ENCODE peak calls at places on chromosomes 7 and 10, in six cellular contexts. One of them, this sample, is unnamed.

GRCh38 chr7:100908512-100908911 is 12.8 kb upstream of the ACHE start:
- DNase-seq in astrocyte: no peak
- DNase-seq in activated CD4-positive, alpha-beta memory T cell treated with anti-CD3 and anti-CD28 coated beads, Interleukin-2, amount 10 ng/mL, durations not matched to agents 7 days and 5 days: no peak
- DNase-seq in AG08395: no peak
- DNase-seq in AG09309: no peak
- DNase-seq in gastrocnemius medialis: no peak
- DNase-seq in this sample: no peak

GRCh38 chr7:131431289-131431688 is 103.6 kb downstream of the MKLN1 start:
- DNase-seq in AG09309: peak
- DNase-seq in astrocyte: peak
- DNase-seq in activated CD4-positive, alpha-beta memory T cell treated with anti-CD3 and anti-CD28 coated beads, Interleukin-2, amount 10 ng/mL, durations not matched to agents 7 days and 5 days: no peak
- DNase-seq in gastrocnemius medialis: peak
- DNase-seq in AG08395: peak
- DNase-seq in this sample: peak

GRCh38 chr10:131555406-131555805 is 243.9 kb upstream of the TCERG1L start:
- DNase-seq in astrocyte: no peak
- DNase-seq in AG08395: no peak
- DNase-seq in activated CD4-positive, alpha-beta memory T cell treated with anti-CD3 and anti-CD28 coated beads, Interleukin-2, amount 10 ng/mL, durations not matched to agents 7 days and 5 days: no peak
- DNase-seq in gastrocnemius medialis: no peak
- DNase-seq in AG09309: no peak
- DNase-seq in this sample: no peak

GRCh38 chr10:43204943-43205671 is 61.8 kb downstream of the RASGEF1A start:
- DNase-seq in astrocyte: peak
- DNase-seq in AG09309: no peak
- DNase-seq in AG08395: peak
- DNase-seq in activated CD4-positive, alpha-beta memory T cell treated with anti-CD3 and anti-CD28 coated beads, Interleukin-2, amount 10 ng/mL, durations not matched to agents 7 days and 5 days: peak
- DNase-seq in gastrocnemius medialis: peak
- DNase-seq in this sample: peak

GRCh38 chr10:61882621-61883375 is 18.7 kb upstream of the ARID5B start:
- DNase-seq in AG08395: no peak
- DNase-seq in AG09309: no peak
- DNase-seq in activated CD4-positive, alpha-beta memory T cell treated with anti-CD3 and anti-CD28 coated beads, Interleukin-2, amount 10 ng/mL, durations not matched to agents 7 days and 5 days: no peak
- DNase-seq in astrocyte: peak
- DNase-seq in gastrocnemius medialis: no peak
- DNase-seq in this sample: no peak

GRCh38 chr10:59839576-59839975 is 66.8 kb downstream of the CCDC6 start:
- DNase-seq in astrocyte: peak
- DNase-seq in activated CD4-positive, alpha-beta memory T cell treated with anti-CD3 and anti-CD28 coated beads, Interleukin-2, amount 10 ng/mL, durations not matched to agents 7 days and 5 days: no peak
- DNase-seq in AG08395: peak
- DNase-seq in gastrocnemius medialis: no peak
- DNase-seq in AG09309: peak
- DNase-seq in this sample: no peak

GRCh38 chr10:126640391-126640790 is 30.1 kb downstream of the C10orf90 start:
- DNase-seq in gastrocnemius medialis: peak
- DNase-seq in AG08395: peak
- DNase-seq in astrocyte: no peak
- DNase-seq in AG09309: no peak
- DNase-seq in activated CD4-positive, alpha-beta memory T cell treated with anti-CD3 and anti-CD28 coated beads, Interleukin-2, amount 10 ng/mL, durations not matched to agents 7 days and 5 days: no peak
- DNase-seq in this sample: no peak

GRCh38 chr7:111499027-111499426 is 63.3 kb downstream of the IMMP2L start:
- DNase-seq in gastrocnemius medialis: no peak
- DNase-seq in AG08395: no peak
- DNase-seq in AG09309: no peak
- DNase-seq in astrocyte: peak
- DNase-seq in activated CD4-positive, alpha-beta memory T cell treated with anti-CD3 and anti-CD28 coated beads, Interleukin-2, amount 10 ng/mL, durations not matched to agents 7 days and 5 days: no peak
- DNase-seq in this sample: no peak

GRCh38 chr10:69644658-69645295 is 14.7 kb downstream of the FAM241B start:
- DNase-seq in AG09309: no peak
- DNase-seq in AG08395: peak
- DNase-seq in gastrocnemius medialis: peak
- DNase-seq in astrocyte: peak
- DNase-seq in activated CD4-positive, alpha-beta memory T cell treated with anti-CD3 and anti-CD28 coated beads, Interleukin-2, amount 10 ng/mL, durations not matched to agents 7 days and 5 days: peak
- DNase-seq in this sample: peak

GRCh38 chr10:114684822-114685209 is 26.7 kb upstream of the ABLIM1 start:
- DNase-seq in astrocyte: peak
- DNase-seq in AG09309: no peak
- DNase-seq in gastrocnemius medialis: no peak
- DNase-seq in activated CD4-positive, alpha-beta memory T cell treated with anti-CD3 and anti-CD28 coated beads, Interleukin-2, amount 10 ng/mL, durations not matched to agents 7 days and 5 days: no peak
- DNase-seq in AG08395: peak
- DNase-seq in this sample: peak

GRCh38 chr10:32713560-32713959 is 244.5 kb downstream of the ITGB1 start:
- DNase-seq in activated CD4-positive, alpha-beta memory T cell treated with anti-CD3 and anti-CD28 coated beads, Interleukin-2, amount 10 ng/mL, durations not matched to agents 7 days and 5 days: no peak
- DNase-seq in AG09309: no peak
- DNase-seq in astrocyte: no peak
- DNase-seq in gastrocnemius medialis: no peak
- DNase-seq in AG08395: no peak
- DNase-seq in this sample: no peak

GRCh38 chr10:97640868-97641811 is 669 bp downstream of the PI4K2A start:
- DNase-seq in AG09309: no peak
- DNase-seq in activated CD4-positive, alpha-beta memory T cell treated with anti-CD3 and anti-CD28 coated beads, Interleukin-2, amount 10 ng/mL, durations not matched to agents 7 days and 5 days: peak
- DNase-seq in astrocyte: peak
- DNase-seq in gastrocnemius medialis: no peak
- DNase-seq in AG08395: peak
- DNase-seq in this sample: peak

GRCh38 chr10:9302142-9302746 is 1247.8 kb downstream of the GATA3 start:
- DNase-seq in gastrocnemius medialis: no peak
- DNase-seq in AG08395: peak
- DNase-seq in activated CD4-positive, alpha-beta memory T cell treated with anti-CD3 and anti-CD28 coated beads, Interleukin-2, amount 10 ng/mL, durations not matched to agents 7 days and 5 days: no peak
- DNase-seq in astrocyte: peak
- DNase-seq in AG09309: peak
- DNase-seq in this sample: peak

GRCh38 chr7:39430441-39430840 is 135.8 kb upstream of the YAE1 start:
- DNase-seq in AG08395: no peak
- DNase-seq in activated CD4-positive, alpha-beta memory T cell treated with anti-CD3 and anti-CD28 coated beads, Interleukin-2, amount 10 ng/mL, durations not matched to agents 7 days and 5 days: no peak
- DNase-seq in AG09309: no peak
- DNase-seq in gastrocnemius medialis: no peak
- DNase-seq in astrocyte: no peak
- DNase-seq in this sample: no peak

GRCh38 chr7:143199040-143199439 is 15.8 kb downstream of the TAS2R39 start:
- DNase-seq in astrocyte: no peak
- DNase-seq in activated CD4-positive, alpha-beta memory T cell treated with anti-CD3 and anti-CD28 coated beads, Interleukin-2, amount 10 ng/mL, durations not matched to agents 7 days and 5 days: no peak
- DNase-seq in gastrocnemius medialis: no peak
- DNase-seq in AG09309: no peak
- DNase-seq in AG08395: no peak
- DNase-seq in this sample: no peak

GRCh38 chr7:11331128-11332102 is 357.7 kb downstream of the PHF14 start:
- DNase-seq in AG08395: no peak
- DNase-seq in gastrocnemius medialis: no peak
- DNase-seq in AG09309: no peak
- DNase-seq in astrocyte: no peak
- DNase-seq in activated CD4-positive, alpha-beta memory T cell treated with anti-CD3 and anti-CD28 coated beads, Interleukin-2, amount 10 ng/mL, durations not matched to agents 7 days and 5 days: no peak
- DNase-seq in this sample: no peak

GRCh38 chr10:68604441-68604840 is 44.3 kb downstream of the TET1 start:
- DNase-seq in AG08395: no peak
- DNase-seq in astrocyte: peak
- DNase-seq in activated CD4-positive, alpha-beta memory T cell treated with anti-CD3 and anti-CD28 coated beads, Interleukin-2, amount 10 ng/mL, durations not matched to agents 7 days and 5 days: no peak
- DNase-seq in AG09309: no peak
- DNase-seq in gastrocnemius medialis: no peak
- DNase-seq in this sample: no peak

GRCh38 chr7:79459381-79459780 is 5.9 kb upstream of the MAGI2 start:
- DNase-seq in activated CD4-positive, alpha-beta memory T cell treated with anti-CD3 and anti-CD28 coated beads, Interleukin-2, amount 10 ng/mL, durations not matched to agents 7 days and 5 days: no peak
- DNase-seq in AG09309: peak
- DNase-seq in astrocyte: no peak
- DNase-seq in gastrocnemius medialis: no peak
- DNase-seq in AG08395: peak
- DNase-seq in this sample: no peak

GRCh38 chr10:95308389-95309302 is 17.8 kb upstream of the PDLIM1 start:
- DNase-seq in astrocyte: peak
- DNase-seq in AG08395: peak
- DNase-seq in AG09309: peak
- DNase-seq in activated CD4-positive, alpha-beta memory T cell treated with anti-CD3 and anti-CD28 coated beads, Interleukin-2, amount 10 ng/mL, durations not matched to agents 7 days and 5 days: no peak
- DNase-seq in gastrocnemius medialis: peak
- DNase-seq in this sample: no peak

GRCh38 chr7:108535744-108536143 is 9.8 kb upstream of the PNPLA8 start:
- DNase-seq in astrocyte: no peak
- DNase-seq in AG08395: no peak
- DNase-seq in gastrocnemius medialis: no peak
- DNase-seq in activated CD4-positive, alpha-beta memory T cell treated with anti-CD3 and anti-CD28 coated beads, Interleukin-2, amount 10 ng/mL, durations not matched to agents 7 days and 5 days: no peak
- DNase-seq in AG09309: no peak
- DNase-seq in this sample: no peak

GRCh38 chr10:91891285-91892001 is 17.8 kb downstream of the FGFBP3 start:
- DNase-seq in AG09309: no peak
- DNase-seq in astrocyte: peak
- DNase-seq in AG08395: peak
- DNase-seq in gastrocnemius medialis: no peak
- DNase-seq in activated CD4-positive, alpha-beta memory T cell treated with anti-CD3 and anti-CD28 coated beads, Interleukin-2, amount 10 ng/mL, durations not matched to agents 7 days and 5 days: no peak
- DNase-seq in this sample: no peak

GRCh38 chr10:127410030-127410429 is 139.1 kb upstream of the NPS start:
- DNase-seq in gastrocnemius medialis: no peak
- DNase-seq in AG08395: no peak
- DNase-seq in astrocyte: no peak
- DNase-seq in AG09309: no peak
- DNase-seq in activated CD4-positive, alpha-beta memory T cell treated with anti-CD3 and anti-CD28 coated beads, Interleukin-2, amount 10 ng/mL, durations not matched to agents 7 days and 5 days: no peak
- DNase-seq in this sample: no peak

GRCh38 chr10:6843477-6843876 is 263.4 kb upstream of the PRKCQ start:
- DNase-seq in astrocyte: no peak
- DNase-seq in activated CD4-positive, alpha-beta memory T cell treated with anti-CD3 and anti-CD28 coated beads, Interleukin-2, amount 10 ng/mL, durations not matched to agents 7 days and 5 days: peak
- DNase-seq in AG08395: no peak
- DNase-seq in AG09309: no peak
- DNase-seq in gastrocnemius medialis: no peak
- DNase-seq in this sample: no peak

GRCh38 chr10:130255777-130256176 is 119.6 kb downstream of the GLRX3 start:
- DNase-seq in AG09309: no peak
- DNase-seq in astrocyte: no peak
- DNase-seq in gastrocnemius medialis: no peak
- DNase-seq in AG08395: no peak
- DNase-seq in activated CD4-positive, alpha-beta memory T cell treated with anti-CD3 and anti-CD28 coated beads, Interleukin-2, amount 10 ng/mL, durations not matched to agents 7 days and 5 days: no peak
- DNase-seq in this sample: no peak

GRCh38 chr7:19610194-19610943 is 98.5 kb downstream of the POLR1F start:
- DNase-seq in gastrocnemius medialis: no peak
- DNase-seq in AG08395: no peak
- DNase-seq in activated CD4-positive, alpha-beta memory T cell treated with anti-CD3 and anti-CD28 coated beads, Interleukin-2, amount 10 ng/mL, durations not matched to agents 7 days and 5 days: no peak
- DNase-seq in AG09309: no peak
- DNase-seq in astrocyte: no peak
- DNase-seq in this sample: no peak

GRCh38 chr10:95275726-95276366 is 15.0 kb downstream of the PDLIM1 start:
- DNase-seq in AG09309: no peak
- DNase-seq in gastrocnemius medialis: no peak
- DNase-seq in activated CD4-positive, alpha-beta memory T cell treated with anti-CD3 and anti-CD28 coated beads, Interleukin-2, amount 10 ng/mL, durations not matched to agents 7 days and 5 days: no peak
- DNase-seq in astrocyte: peak
- DNase-seq in AG08395: no peak
- DNase-seq in this sample: no peak

GRCh38 chr7:27169658-27170493 is 4.2 kb downstream of the HOXA10 start:
- DNase-seq in gastrocnemius medialis: peak
- DNase-seq in activated CD4-positive, alpha-beta memory T cell treated with anti-CD3 and anti-CD28 coated beads, Interleukin-2, amount 10 ng/mL, durations not matched to agents 7 days and 5 days: no peak
- DNase-seq in AG09309: no peak
- DNase-seq in astrocyte: no peak
- DNase-seq in AG08395: no peak
- DNase-seq in this sample: no peak

GRCh38 chr10:97534746-97535367 is 36.1 kb downstream of the UBTD1 start:
- DNase-seq in AG09309: no peak
- DNase-seq in gastrocnemius medialis: peak
- DNase-seq in AG08395: peak
- DNase-seq in astrocyte: no peak
- DNase-seq in activated CD4-positive, alpha-beta memory T cell treated with anti-CD3 and anti-CD28 coated beads, Interleukin-2, amount 10 ng/mL, durations not matched to agents 7 days and 5 days: peak
- DNase-seq in this sample: peak

GRCh38 chr10:33052915-33053810 is 95.1 kb upstream of the ITGB1 start:
- DNase-seq in activated CD4-positive, alpha-beta memory T cell treated with anti-CD3 and anti-CD28 coated beads, Interleukin-2, amount 10 ng/mL, durations not matched to agents 7 days and 5 days: no peak
- DNase-seq in AG08395: no peak
- DNase-seq in AG09309: no peak
- DNase-seq in gastrocnemius medialis: no peak
- DNase-seq in astrocyte: no peak
- DNase-seq in this sample: no peak

GRCh38 chr7:105637755-105638154 is 56.5 kb upstream of the EFCAB10 start:
- DNase-seq in gastrocnemius medialis: no peak
- DNase-seq in astrocyte: no peak
- DNase-seq in AG09309: no peak
- DNase-seq in activated CD4-positive, alpha-beta memory T cell treated with anti-CD3 and anti-CD28 coated beads, Interleukin-2, amount 10 ng/mL, durations not matched to agents 7 days and 5 days: no peak
- DNase-seq in AG08395: no peak
- DNase-seq in this sample: no peak

GRCh38 chr10:77907900-77908717 is 18.4 kb downstream of the DLG5 start:
- DNase-seq in AG09309: no peak
- DNase-seq in activated CD4-positive, alpha-beta memory T cell treated with anti-CD3 and anti-CD28 coated beads, Interleukin-2, amount 10 ng/mL, durations not matched to agents 7 days and 5 days: no peak
- DNase-seq in astrocyte: no peak
- DNase-seq in AG08395: no peak
- DNase-seq in gastrocnemius medialis: peak
- DNase-seq in this sample: no peak

GRCh38 chr10:63466168-63466935 is 575 bp upstream of the JMJD1C start:
- DNase-seq in AG08395: peak
- DNase-seq in astrocyte: peak
- DNase-seq in activated CD4-positive, alpha-beta memory T cell treated with anti-CD3 and anti-CD28 coated beads, Interleukin-2, amount 10 ng/mL, durations not matched to agents 7 days and 5 days: peak
- DNase-seq in gastrocnemius medialis: peak
- DNase-seq in AG09309: no peak
- DNase-seq in this sample: peak

GRCh38 chr7:140672382-140673062 is at the start of gene ADCK2:
- DNase-seq in astrocyte: no peak
- DNase-seq in AG09309: no peak
- DNase-seq in gastrocnemius medialis: peak
- DNase-seq in AG08395: peak
- DNase-seq in activated CD4-positive, alpha-beta memory T cell treated with anti-CD3 and anti-CD28 coated beads, Interleukin-2, amount 10 ng/mL, durations not matched to agents 7 days and 5 days: peak
- DNase-seq in this sample: peak

GRCh38 chr7:135204271-135204872 is 7.0 kb downstream of the WDR91 start:
- DNase-seq in AG08395: no peak
- DNase-seq in astrocyte: peak
- DNase-seq in gastrocnemius medialis: no peak
- DNase-seq in activated CD4-positive, alpha-beta memory T cell treated with anti-CD3 and anti-CD28 coated beads, Interleukin-2, amount 10 ng/mL, durations not matched to agents 7 days and 5 days: no peak
- DNase-seq in AG09309: no peak
- DNase-seq in this sample: no peak

GRCh38 chr10:125531470-125531869 is 151.5 kb downstream of the TEX36 start:
- DNase-seq in astrocyte: no peak
- DNase-seq in AG09309: no peak
- DNase-seq in AG08395: no peak
- DNase-seq in gastrocnemius medialis: no peak
- DNase-seq in activated CD4-positive, alpha-beta memory T cell treated with anti-CD3 and anti-CD28 coated beads, Interleukin-2, amount 10 ng/mL, durations not matched to agents 7 days and 5 days: no peak
- DNase-seq in this sample: no peak